ENCODE peak calls at places on chromosomes 3 and 15, in eight cellular contexts. One of them, this sample, is unnamed.
A peak's percentile ranks its signal among the peaks of the same experiment; 100 is the strongest.

GRCh38 chr3:2514031-2514430 is 415.4 kb downstream of the CNTN4 start:
- DNase-seq in NB4: no peak
- DNase-seq in HCT116: no peak
- DNase-seq in omental fat pad: no peak
- DNase-seq in NCI-H345: no peak
- DNase-seq in activated CD8-positive, alpha-beta memory T cell treated with anti-CD3 and anti-CD28 coated beads for 4 hours: no peak
- DNase-seq in fibroblast of pulmonary artery: no peak
- DNase-seq in activated T-cell treated with anti-CD3 and anti-CD28 coated beads, Interleukin-2, amount 50 U/mL, for 24 hours: no peak
- DNase-seq in this sample: no peak

GRCh38 chr3:65493371-65493882 is 545.3 kb downstream of the MAGI1 start:
- DNase-seq in NB4: no peak
- DNase-seq in HCT116: no peak
- DNase-seq in omental fat pad: no peak
- DNase-seq in NCI-H345: no peak
- DNase-seq in activated CD8-positive, alpha-beta memory T cell treated with anti-CD3 and anti-CD28 coated beads for 4 hours: no peak
- DNase-seq in fibroblast of pulmonary artery: no peak
- DNase-seq in activated T-cell treated with anti-CD3 and anti-CD28 coated beads, Interleukin-2, amount 50 U/mL, for 24 hours: no peak
- DNase-seq in this sample: no peak

GRCh38 chr3:41893977-41894376 is 67.9 kb downstream of the ULK4 start:
- DNase-seq in NB4: peak; percentile 53
- DNase-seq in HCT116: peak; percentile 51
- DNase-seq in omental fat pad: no peak
- DNase-seq in NCI-H345: no peak
- DNase-seq in activated CD8-positive, alpha-beta memory T cell treated with anti-CD3 and anti-CD28 coated beads for 4 hours: no peak
- DNase-seq in fibroblast of pulmonary artery: peak; percentile 79
- DNase-seq in activated T-cell treated with anti-CD3 and anti-CD28 coated beads, Interleukin-2, amount 50 U/mL, for 24 hours: no peak
- DNase-seq in this sample: peak; percentile 57

GRCh38 chr15:62658498-62658897 is 384.0 kb upstream of the TPM1 start:
- DNase-seq in NB4: peak; percentile 7
- DNase-seq in HCT116: no peak
- DNase-seq in omental fat pad: no peak
- DNase-seq in NCI-H345: no peak
- DNase-seq in activated CD8-positive, alpha-beta memory T cell treated with anti-CD3 and anti-CD28 coated beads for 4 hours: no peak
- DNase-seq in fibroblast of pulmonary artery: no peak
- DNase-seq in activated T-cell treated with anti-CD3 and anti-CD28 coated beads, Interleukin-2, amount 50 U/mL, for 24 hours: no peak
- DNase-seq in this sample: no peak

GRCh38 chr3:31635586-31635985 is 102.9 kb downstream of the STT3B start:
- DNase-seq in NB4: no peak
- DNase-seq in HCT116: no peak
- DNase-seq in omental fat pad: no peak
- DNase-seq in NCI-H345: no peak
- DNase-seq in activated CD8-positive, alpha-beta memory T cell treated with anti-CD3 and anti-CD28 coated beads for 4 hours: no peak
- DNase-seq in fibroblast of pulmonary artery: no peak
- DNase-seq in activated T-cell treated with anti-CD3 and anti-CD28 coated beads, Interleukin-2, amount 50 U/mL, for 24 hours: no peak
- DNase-seq in this sample: no peak

GRCh38 chr3:187971629-187972028 is 182.3 kb upstream of the LPP start:
- DNase-seq in NB4: no peak
- DNase-seq in HCT116: no peak
- DNase-seq in omental fat pad: no peak
- DNase-seq in NCI-H345: no peak
- DNase-seq in activated CD8-positive, alpha-beta memory T cell treated with anti-CD3 and anti-CD28 coated beads for 4 hours: no peak
- DNase-seq in fibroblast of pulmonary artery: no peak
- DNase-seq in activated T-cell treated with anti-CD3 and anti-CD28 coated beads, Interleukin-2, amount 50 U/mL, for 24 hours: no peak
- DNase-seq in this sample: no peak

GRCh38 chr3:53883008-53883407 is 1.1 kb upstream of the ACTR8 start:
- DNase-seq in NB4: no peak
- DNase-seq in HCT116: no peak
- DNase-seq in omental fat pad: no peak
- DNase-seq in NCI-H345: no peak
- DNase-seq in activated CD8-positive, alpha-beta memory T cell treated with anti-CD3 and anti-CD28 coated beads for 4 hours: no peak
- DNase-seq in fibroblast of pulmonary artery: no peak
- DNase-seq in activated T-cell treated with anti-CD3 and anti-CD28 coated beads, Interleukin-2, amount 50 U/mL, for 24 hours: no peak
- DNase-seq in this sample: no peak

GRCh38 chr3:108088697-108089096 is 2.1 kb downstream of the CD47 start:
- DNase-seq in NB4: peak; percentile 53
- DNase-seq in HCT116: no peak
- DNase-seq in omental fat pad: no peak
- DNase-seq in NCI-H345: no peak
- DNase-seq in activated CD8-positive, alpha-beta memory T cell treated with anti-CD3 and anti-CD28 coated beads for 4 hours: no peak
- DNase-seq in fibroblast of pulmonary artery: no peak
- DNase-seq in activated T-cell treated with anti-CD3 and anti-CD28 coated beads, Interleukin-2, amount 50 U/mL, for 24 hours: no peak
- DNase-seq in this sample: peak; percentile 25

GRCh38 chr3:41216993-41217392 is 17.7 kb downstream of the CTNNB1 start:
- DNase-seq in NB4: no peak
- DNase-seq in HCT116: no peak
- DNase-seq in omental fat pad: no peak
- DNase-seq in NCI-H345: no peak
- DNase-seq in activated CD8-positive, alpha-beta memory T cell treated with anti-CD3 and anti-CD28 coated beads for 4 hours: no peak
- DNase-seq in fibroblast of pulmonary artery: no peak
- DNase-seq in activated T-cell treated with anti-CD3 and anti-CD28 coated beads, Interleukin-2, amount 50 U/mL, for 24 hours: no peak
- DNase-seq in this sample: no peak

GRCh38 chr15:93974804-93975481 is 256.4 kb upstream of the MCTP2 start:
- DNase-seq in NB4: peak; percentile 27
- DNase-seq in HCT116: peak; percentile 2
- DNase-seq in omental fat pad: no peak
- DNase-seq in NCI-H345: peak; percentile 50
- DNase-seq in activated CD8-positive, alpha-beta memory T cell treated with anti-CD3 and anti-CD28 coated beads for 4 hours: no peak
- DNase-seq in fibroblast of pulmonary artery: peak; percentile 30
- DNase-seq in activated T-cell treated with anti-CD3 and anti-CD28 coated beads, Interleukin-2, amount 50 U/mL, for 24 hours: no peak
- DNase-seq in this sample: no peak

GRCh38 chr3:45896069-45896468 is 9.7 kb downstream of the CCR9 start:
- DNase-seq in NB4: no peak
- DNase-seq in HCT116: no peak
- DNase-seq in omental fat pad: no peak
- DNase-seq in NCI-H345: no peak
- DNase-seq in activated CD8-positive, alpha-beta memory T cell treated with anti-CD3 and anti-CD28 coated beads for 4 hours: no peak
- DNase-seq in fibroblast of pulmonary artery: no peak
- DNase-seq in activated T-cell treated with anti-CD3 and anti-CD28 coated beads, Interleukin-2, amount 50 U/mL, for 24 hours: no peak
- DNase-seq in this sample: no peak

This sample was measured in HCEC 1CT.